ENCODE peak calls at places on chromosome 14, in seven cellular contexts. K is stimulated activated CD8-positive, alpha-beta memory T cell treated with anti-CD3 and anti-CD28 coated beads, Interleukin-15, amount 100 ng/mL, for 1 hour; W is AG09319; U is HTR-8/SVneo; P is sigmoid colon; G is kidney tubule cell; T is Daoy. C is an unnamed sample.
A peak's percentile ranks its signal among the peaks of the same experiment; 100 is the strongest.

GRCh38 chr14:52265248-52265647 is 2.2 kb upstream of the PTGDR start:
- DNase-seq in G (no peak), K (no peak), U (no peak), P (no peak), W (no peak), T (no peak), C (no peak)

GRCh38 chr14:22296722-22297121 is 292.3 kb downstream of the DAD1 start:
- DNase-seq in U (peak; percentile 31), K (no peak), P (no peak), W (no peak), T (peak; percentile 69), G (peak; percentile 81), C (no peak)

GRCh38 chr14:59632381-59632780 is 55.8 kb upstream of the CCDC175 start:
- DNase-seq in G (peak; percentile 46), W (no peak), U (peak; percentile 36), T (peak; percentile 39), P (no peak), K (no peak), C (no peak)

GRCh38 chr14:24513009-24513408 is 4.9 kb upstream of the CMA1 start:
- DNase-seq in U (no peak), K (no peak), W (no peak), G (no peak), P (no peak), T (no peak), C (no peak)

GRCh38 chr14:50018236-50019210 is 97.8 kb downstream of the VCPKMT start:
- DNase-seq in G (peak; percentile 17), K (no peak), W (no peak), T (peak; percentile 37), U (no peak), P (peak; percentile 73), C (no peak)

GRCh38 chr14:101225116-101225728 is 321.7 kb upstream of the RTL1 start:
- DNase-seq in P (no peak), W (no peak), K (no peak), G (no peak), U (no peak), T (no peak), C (no peak)

GRCh38 chr14:100130471-100130870 is 29.0 kb downstream of the DEGS2 start:
- DNase-seq in P (no peak), W (no peak), G (no peak), U (no peak), T (no peak), K (no peak), C (no peak)

GRCh38 chr14:68631691-68632590 is 160.9 kb downstream of the ZFP36L1 start:
- DNase-seq in P (peak; percentile 79), T (no peak), W (no peak), G (no peak), K (no peak), U (no peak), C (no peak)

GRCh38 chr14:55277972-55278740 is 6.9 kb downstream of the FBXO34 start:
- DNase-seq in T (no peak), W (no peak), G (no peak), U (no peak), P (no peak), K (no peak), C (no peak)